ENCODE peak calls at places on chromosomes 12 and 14, in five cellular contexts. R is mesenchymal stem cell, Y is transverse colon, S is lower leg skin, G is GM12865. V is an unnamed sample.

GRCh38 chr14:85744573-85744972 is 214.6 kb downstream of the FLRT2 start:
- DNase-seq in G (no peak), S (no peak), Y (no peak), R (no peak), V (no peak)

GRCh38 chr12:22333751-22334695 is 484 bp downstream of the ST8SIA1 start:
- DNase-seq in Y (peak), R (no peak), G (no peak), S (no peak), V (no peak)

GRCh38 chr12:45543887-45544286 is 185.6 kb upstream of the ARID2 start:
- DNase-seq in S (peak), G (peak), R (peak), Y (peak), V (peak)

GRCh38 chr12:5023842-5024241 is 19.8 kb upstream of the KCNA5 start:
- DNase-seq in S (no peak), R (no peak), G (no peak), Y (no peak), V (no peak)

GRCh38 chr12:130973906-130974305 is 20.2 kb downstream of the ADGRD1 start:
- DNase-seq in S (no peak), Y (no peak), R (no peak), G (no peak), V (no peak)

GRCh38 chr12:122951979-122952892 is 14.0 kb downstream of the ABCB9 start:
- DNase-seq in Y (peak), R (peak), G (peak), S (peak), V (peak)

GRCh38 chr14:70981005-70981952 is 74.0 kb downstream of the PCNX1 start:
- DNase-seq in S (no peak), G (no peak), Y (no peak), R (no peak), V (peak)

GRCh38 chr14:75048101-75048500 is 3.2 kb downstream of the MLH3 start:
- DNase-seq in Y (no peak), R (no peak), S (no peak), G (no peak), V (no peak)

GRCh38 chr12:43282106-43282505 is 269.9 kb downstream of the ADAMTS20 start:
- DNase-seq in G (no peak), R (peak), Y (no peak), S (no peak), V (peak)

GRCh38 chr14:75123991-75124390 is 2.9 kb downstream of the NEK9 start:
- DNase-seq in Y (peak), R (peak), S (no peak), G (peak), V (peak)

GRCh38 chr12:54217774-54218221 is 29.0 kb upstream of the SMUG1 start:
- DNase-seq in S (no peak), G (peak), Y (peak), R (no peak), V (no peak)

GRCh38 chr14:74979442-74980397 is 23.0 kb upstream of the EIF2B2 start:
- DNase-seq in S (no peak), Y (no peak), R (peak), G (no peak), V (peak)

GRCh38 chr12:49787672-49788071 is 40.5 kb downstream of the NCKAP5L start:
- DNase-seq in Y (no peak), G (no peak), S (no peak), R (no peak), V (no peak)

GRCh38 chr14:54818201-54819133 is 84.2 kb downstream of the GCH1 start:
- DNase-seq in R (peak), G (no peak), Y (peak), S (no peak), V (no peak)

GRCh38 chr12:103505371-103506236 is 9.8 kb upstream of the C12orf42 start:
- DNase-seq in Y (no peak), G (peak), R (no peak), S (no peak), V (no peak)

GRCh38 chr14:37027188-37027824 is 145.1 kb downstream of the SLC25A21 start:
- DNase-seq in G (no peak), Y (no peak), S (no peak), R (no peak), V (peak)

GRCh38 chr12:67667276-67668073 is 18.9 kb downstream of the DYRK2 start:
- DNase-seq in R (peak), Y (peak), S (peak), G (no peak), V (no peak)

GRCh38 chr12:120091371-120092090 is 25.0 kb downstream of the RAB35 start:
- DNase-seq in Y (no peak), R (no peak), S (no peak), G (no peak), V (no peak)

GRCh38 chr12:108484845-108485244 is 30.2 kb upstream of the FICD start:
- DNase-seq in Y (no peak), G (no peak), S (no peak), R (no peak), V (no peak)

GRCh38 chr14:100440758-100441203 is 117.6 kb downstream of the SLC25A47 start:
- DNase-seq in G (no peak), S (no peak), R (no peak), Y (no peak), V (no peak)

GRCh38 chr12:32454075-32454474 is 54.7 kb downstream of the FGD4 start:
- DNase-seq in S (no peak), G (no peak), Y (no peak), R (peak), V (no peak)

GRCh38 chr14:68088463-68088862 is 268.9 kb downstream of the RAD51B start:
- DNase-seq in S (no peak), G (no peak), R (no peak), Y (no peak), V (no peak)
- H3K4me3 ChIP-seq in S (no peak), G (no peak), R (no peak), Y (no peak), V (no peak)

DNA sequence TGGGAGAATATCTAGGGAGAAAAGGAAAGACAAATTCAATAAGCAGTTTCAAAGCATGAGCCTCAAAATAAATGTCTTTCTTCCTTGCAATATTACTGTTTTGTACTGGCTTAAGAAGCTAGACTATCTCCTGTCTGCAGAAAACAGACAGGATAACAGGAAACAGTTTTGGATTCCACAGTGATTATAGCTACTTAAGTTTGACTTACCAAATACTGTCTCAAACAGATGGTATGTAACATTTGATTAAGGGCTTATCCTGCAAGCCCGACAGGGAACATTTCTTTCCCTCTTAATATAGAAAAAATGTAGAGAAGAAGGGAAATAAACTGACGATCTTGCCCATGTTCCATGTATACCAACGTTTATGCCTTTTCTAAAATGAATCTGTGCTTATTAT is 179.9 kb upstream of the EEA1 start:
- DNase-seq in Y (no peak), G (no peak), R (peak), S (no peak), V (no peak)
- H3K4me3 ChIP-seq in Y (no peak), G (no peak), R (no peak), S (no peak), V (no peak)

GRCh38 chr14:58717211-58717610 is 79.4 kb downstream of the DACT1 start:
- DNase-seq in G (no peak), S (no peak), R (peak), Y (no peak), V (no peak)
- H3K4me3 ChIP-seq in G (no peak), S (no peak), R (no peak), Y (no peak), V (no peak)

GRCh38 chr12:56719056-56719455 is 6.0 kb downstream of the NACA start:
- DNase-seq in G (no peak), S (no peak), Y (no peak), R (no peak), V (no peak)
- H3K4me3 ChIP-seq in G (no peak), S (no peak), Y (no peak), R (no peak), V (peak)

V was measured in NB4.